ENCODE peak calls at places on chromosomes 6 and 20, in seven cellular contexts. One of them, this sample, is unnamed.

GRCh38 chr20:23235173-23236027 is 115.2 kb upstream of the NXT1 start:
- DNase-seq in cardiac fibroblast: peak
- DNase-seq in glutamatergic neuron: peak
- DNase-seq in bronchial epithelial cell: peak
- DNase-seq in astrocyte of the spinal cord: peak
- DNase-seq in breast epithelium: no peak
- DNase-seq in HFF-Myc: no peak
- DNase-seq in this sample: no peak

GRCh38 chr6:79193971-79194370 is 40.5 kb downstream of the HMGN3 start:
- DNase-seq in glutamatergic neuron: no peak
- DNase-seq in HFF-Myc: peak
- DNase-seq in astrocyte of the spinal cord: no peak
- DNase-seq in breast epithelium: no peak
- DNase-seq in bronchial epithelial cell: no peak
- DNase-seq in cardiac fibroblast: no peak
- DNase-seq in this sample: no peak

GRCh38 chr20:17721802-17722486 is 22.2 kb downstream of the BANF2 start:
- DNase-seq in astrocyte of the spinal cord: no peak
- DNase-seq in cardiac fibroblast: no peak
- DNase-seq in glutamatergic neuron: no peak
- DNase-seq in HFF-Myc: no peak
- DNase-seq in breast epithelium: no peak
- DNase-seq in bronchial epithelial cell: no peak
- DNase-seq in this sample: no peak

GRCh38 chr6:163820745-163821456 is 406.4 kb downstream of the QKI start:
- DNase-seq in HFF-Myc: no peak
- DNase-seq in glutamatergic neuron: peak
- DNase-seq in cardiac fibroblast: no peak
- DNase-seq in breast epithelium: no peak
- DNase-seq in bronchial epithelial cell: no peak
- DNase-seq in astrocyte of the spinal cord: no peak
- DNase-seq in this sample: no peak

GRCh38 chr20:4507288-4507719 is 214.4 kb upstream of the PRND start:
- DNase-seq in HFF-Myc: peak
- DNase-seq in cardiac fibroblast: peak
- DNase-seq in bronchial epithelial cell: peak
- DNase-seq in breast epithelium: no peak
- DNase-seq in astrocyte of the spinal cord: peak
- DNase-seq in glutamatergic neuron: no peak
- DNase-seq in this sample: no peak

GRCh38 chr6:170112583-170112860 is 178.4 kb downstream of the DLL1 start:
- DNase-seq in bronchial epithelial cell: no peak
- DNase-seq in breast epithelium: no peak
- DNase-seq in glutamatergic neuron: no peak
- DNase-seq in astrocyte of the spinal cord: no peak
- DNase-seq in cardiac fibroblast: no peak
- DNase-seq in HFF-Myc: no peak
- DNase-seq in this sample: no peak

GRCh38 chr20:17654649-17655285 is 27.3 kb downstream of the RRBP1 start:
- DNase-seq in bronchial epithelial cell: peak
- DNase-seq in breast epithelium: no peak
- DNase-seq in HFF-Myc: no peak
- DNase-seq in cardiac fibroblast: peak
- DNase-seq in astrocyte of the spinal cord: peak
- DNase-seq in glutamatergic neuron: peak
- DNase-seq in this sample: peak

GRCh38 chr6:3285732-3286131 is 27.0 kb downstream of the PSMG4 start:
- DNase-seq in bronchial epithelial cell: no peak
- DNase-seq in glutamatergic neuron: peak
- DNase-seq in cardiac fibroblast: no peak
- DNase-seq in HFF-Myc: no peak
- DNase-seq in breast epithelium: no peak
- DNase-seq in astrocyte of the spinal cord: no peak
- DNase-seq in this sample: no peak

GRCh38 chr20:63020681-63021080 is 13.9 kb upstream of the BHLHE23 start:
- DNase-seq in bronchial epithelial cell: no peak
- DNase-seq in breast epithelium: no peak
- DNase-seq in glutamatergic neuron: no peak
- DNase-seq in cardiac fibroblast: no peak
- DNase-seq in astrocyte of the spinal cord: no peak
- DNase-seq in HFF-Myc: no peak
- DNase-seq in this sample: no peak

GRCh38 chr6:93300661-93301060 is 118.7 kb downstream of the EPHA7 start:
- DNase-seq in HFF-Myc: no peak
- DNase-seq in glutamatergic neuron: no peak
- DNase-seq in cardiac fibroblast: no peak
- DNase-seq in bronchial epithelial cell: peak
- DNase-seq in astrocyte of the spinal cord: no peak
- DNase-seq in breast epithelium: no peak
- DNase-seq in this sample: no peak

GRCh38 chr6:96994660-96995059 is 70.1 kb downstream of the KLHL32 start:
- DNase-seq in glutamatergic neuron: no peak
- DNase-seq in bronchial epithelial cell: no peak
- DNase-seq in cardiac fibroblast: no peak
- DNase-seq in breast epithelium: no peak
- DNase-seq in astrocyte of the spinal cord: no peak
- DNase-seq in HFF-Myc: no peak
- DNase-seq in this sample: no peak

GRCh38 chr20:5145365-5146301 is 18.8 kb downstream of the CDS2 start:
- DNase-seq in cardiac fibroblast: peak
- DNase-seq in HFF-Myc: no peak
- DNase-seq in bronchial epithelial cell: no peak
- DNase-seq in astrocyte of the spinal cord: no peak
- DNase-seq in breast epithelium: no peak
- DNase-seq in glutamatergic neuron: no peak
- DNase-seq in this sample: no peak

GRCh38 chr6:148342146-148343027 is at the start of gene SASH1:
- DNase-seq in bronchial epithelial cell: peak
- DNase-seq in breast epithelium: peak
- DNase-seq in cardiac fibroblast: peak
- DNase-seq in astrocyte of the spinal cord: peak
- DNase-seq in HFF-Myc: no peak
- DNase-seq in glutamatergic neuron: peak
- DNase-seq in this sample: peak

GRCh38 chr6:140879861-140880260 is 1252.9 kb upstream of the GJE1 start:
- DNase-seq in breast epithelium: no peak
- DNase-seq in cardiac fibroblast: peak
- DNase-seq in HFF-Myc: no peak
- DNase-seq in glutamatergic neuron: no peak
- DNase-seq in astrocyte of the spinal cord: peak
- DNase-seq in bronchial epithelial cell: peak
- DNase-seq in this sample: no peak

GRCh38 chr6:125832396-125832795 is 41.6 kb downstream of the NCOA7 start:
- DNase-seq in cardiac fibroblast: no peak
- DNase-seq in astrocyte of the spinal cord: no peak
- DNase-seq in glutamatergic neuron: no peak
- DNase-seq in breast epithelium: no peak
- DNase-seq in bronchial epithelial cell: no peak
- DNase-seq in HFF-Myc: no peak
- DNase-seq in this sample: no peak

GRCh38 chr6:42338573-42339218 is 113.0 kb downstream of the TRERF1 start:
- DNase-seq in bronchial epithelial cell: peak
- DNase-seq in breast epithelium: no peak
- DNase-seq in glutamatergic neuron: no peak
- DNase-seq in astrocyte of the spinal cord: peak
- DNase-seq in HFF-Myc: peak
- DNase-seq in cardiac fibroblast: peak
- DNase-seq in this sample: no peak

GRCh38 chr6:6972456-6972855 is 135.3 kb upstream of the RREB1 start:
- DNase-seq in glutamatergic neuron: no peak
- DNase-seq in HFF-Myc: peak
- DNase-seq in breast epithelium: no peak
- DNase-seq in bronchial epithelial cell: peak
- DNase-seq in astrocyte of the spinal cord: peak
- DNase-seq in cardiac fibroblast: peak
- DNase-seq in this sample: no peak

GRCh38 chr6:12751694-12752304 is 35.2 kb downstream of the PHACTR1 start:
- DNase-seq in glutamatergic neuron: no peak
- DNase-seq in breast epithelium: no peak
- DNase-seq in astrocyte of the spinal cord: peak
- DNase-seq in bronchial epithelial cell: peak
- DNase-seq in cardiac fibroblast: peak
- DNase-seq in HFF-Myc: peak
- DNase-seq in this sample: peak

GRCh38 chr6:123655520-123656306 is 19.0 kb upstream of the TRDN start:
- DNase-seq in breast epithelium: no peak
- DNase-seq in cardiac fibroblast: no peak
- DNase-seq in bronchial epithelial cell: no peak
- DNase-seq in glutamatergic neuron: no peak
- DNase-seq in astrocyte of the spinal cord: peak
- DNase-seq in HFF-Myc: no peak
- DNase-seq in this sample: no peak

GRCh38 chr6:75199856-75200255 is 6.0 kb downstream of the COL12A1 start:
- DNase-seq in glutamatergic neuron: no peak
- DNase-seq in breast epithelium: no peak
- DNase-seq in HFF-Myc: no peak
- DNase-seq in cardiac fibroblast: no peak
- DNase-seq in bronchial epithelial cell: no peak
- DNase-seq in astrocyte of the spinal cord: peak
- DNase-seq in this sample: no peak

GRCh38 chr20:63032026-63032800 is 25.4 kb upstream of the BHLHE23 start:
- DNase-seq in breast epithelium: no peak
- DNase-seq in glutamatergic neuron: no peak
- DNase-seq in HFF-Myc: no peak
- DNase-seq in cardiac fibroblast: no peak
- DNase-seq in bronchial epithelial cell: no peak
- DNase-seq in astrocyte of the spinal cord: no peak
- DNase-seq in this sample: peak

DNA sequence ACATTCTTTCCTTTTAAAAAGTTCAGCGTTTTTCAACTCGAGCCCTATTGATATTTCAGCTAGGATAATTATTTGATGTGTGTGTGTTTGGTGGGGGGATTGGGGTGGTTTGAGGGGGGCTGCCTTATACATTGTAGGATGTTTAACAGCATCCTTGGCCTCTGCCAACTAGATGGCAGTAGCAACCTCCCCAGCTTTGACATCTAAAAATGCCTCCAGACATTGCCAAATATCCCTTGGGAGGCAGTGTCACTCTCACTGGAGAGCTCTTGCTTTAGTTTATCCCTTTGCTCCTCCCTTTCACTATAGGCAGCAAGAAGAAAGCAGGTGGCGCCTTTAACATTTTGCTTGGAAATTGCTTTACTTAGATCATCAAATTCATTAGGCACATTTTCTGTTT is 14.6 kb upstream of the TP53TG5 start:
- DNase-seq in bronchial epithelial cell: no peak
- DNase-seq in astrocyte of the spinal cord: no peak
- DNase-seq in glutamatergic neuron: no peak
- DNase-seq in cardiac fibroblast: no peak
- DNase-seq in breast epithelium: no peak
- DNase-seq in HFF-Myc: no peak
- DNase-seq in this sample: no peak
- TF ChIP-seq CTCF in bronchial epithelial cell: peak
- TF ChIP-seq CTCF in astrocyte of the spinal cord: no peak
- TF ChIP-seq CTCF in glutamatergic neuron: no peak
- TF ChIP-seq CTCF in cardiac fibroblast: no peak
- TF ChIP-seq CTCF in breast epithelium: no peak
- TF ChIP-seq CTCF in HFF-Myc: no peak
- TF ChIP-seq CTCF in this sample: no peak

GRCh38 chr6:34573567-34574183 is 17.5 kb upstream of the SPDEF start:
- DNase-seq in cardiac fibroblast: no peak
- DNase-seq in bronchial epithelial cell: no peak
- DNase-seq in breast epithelium: no peak
- DNase-seq in glutamatergic neuron: no peak
- DNase-seq in HFF-Myc: no peak
- DNase-seq in astrocyte of the spinal cord: no peak
- DNase-seq in this sample: no peak
- TF ChIP-seq CTCF in cardiac fibroblast: no peak
- TF ChIP-seq CTCF in bronchial epithelial cell: no peak
- TF ChIP-seq CTCF in breast epithelium: no peak
- TF ChIP-seq CTCF in glutamatergic neuron: no peak
- TF ChIP-seq CTCF in HFF-Myc: no peak
- TF ChIP-seq CTCF in astrocyte of the spinal cord: no peak
- TF ChIP-seq CTCF in this sample: no peak

GRCh38 chr6:129623008-129623732 is 86.8 kb downstream of the ARHGAP18 start:
- DNase-seq in HFF-Myc: no peak
- DNase-seq in cardiac fibroblast: no peak
- DNase-seq in astrocyte of the spinal cord: no peak
- DNase-seq in breast epithelium: no peak
- DNase-seq in glutamatergic neuron: no peak
- DNase-seq in bronchial epithelial cell: peak
- DNase-seq in this sample: no peak

GRCh38 chr6:129620234-129620610 is 89.8 kb downstream of the ARHGAP18 start:
- DNase-seq in astrocyte of the spinal cord: no peak
- DNase-seq in breast epithelium: no peak
- DNase-seq in bronchial epithelial cell: no peak
- DNase-seq in glutamatergic neuron: no peak
- DNase-seq in HFF-Myc: no peak
- DNase-seq in cardiac fibroblast: no peak
- DNase-seq in this sample: no peak

GRCh38 chr6:129624488-129624887 is 85.5 kb downstream of the ARHGAP18 start:
- DNase-seq in glutamatergic neuron: no peak
- DNase-seq in astrocyte of the spinal cord: no peak
- DNase-seq in bronchial epithelial cell: no peak
- DNase-seq in HFF-Myc: no peak
- DNase-seq in breast epithelium: no peak
- DNase-seq in cardiac fibroblast: no peak
- DNase-seq in this sample: no peak

GRCh38 chr6:129619579-129620233 is 90.3 kb downstream of the ARHGAP18 start:
- DNase-seq in HFF-Myc: no peak
- DNase-seq in astrocyte of the spinal cord: no peak
- DNase-seq in breast epithelium: no peak
- DNase-seq in cardiac fibroblast: no peak
- DNase-seq in glutamatergic neuron: no peak
- DNase-seq in bronchial epithelial cell: no peak
- DNase-seq in this sample: no peak

GRCh38 chr6:129621252-129621651 is 88.7 kb downstream of the ARHGAP18 start:
- DNase-seq in breast epithelium: no peak
- DNase-seq in HFF-Myc: no peak
- DNase-seq in astrocyte of the spinal cord: no peak
- DNase-seq in bronchial epithelial cell: no peak
- DNase-seq in glutamatergic neuron: no peak
- DNase-seq in cardiac fibroblast: no peak
- DNase-seq in this sample: no peak
- TF ChIP-seq CTCF in breast epithelium: no peak
- TF ChIP-seq CTCF in HFF-Myc: peak
- TF ChIP-seq CTCF in astrocyte of the spinal cord: peak
- TF ChIP-seq CTCF in bronchial epithelial cell: peak
- TF ChIP-seq CTCF in glutamatergic neuron: peak
- TF ChIP-seq CTCF in cardiac fibroblast: peak
- TF ChIP-seq CTCF in this sample: no peak

DNA sequence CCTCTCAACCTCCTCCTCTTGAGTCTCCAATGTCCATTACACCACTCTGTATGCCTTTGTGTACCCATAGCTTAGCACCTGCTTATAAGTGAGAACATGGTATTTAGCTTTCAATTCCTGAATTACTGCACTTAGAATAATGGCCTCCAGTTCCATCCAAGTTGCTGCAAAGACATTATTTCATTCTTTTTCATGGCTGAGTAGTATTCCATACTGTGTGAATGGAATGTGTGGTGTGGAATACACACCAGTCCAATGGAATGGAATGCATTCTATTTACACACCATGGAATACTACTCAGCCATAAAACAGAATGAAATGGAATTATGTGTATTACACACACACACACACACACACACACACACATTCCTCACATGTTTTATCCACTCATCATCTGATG is 116.1 kb downstream of the BACH2 start:
- DNase-seq in HFF-Myc: no peak
- DNase-seq in breast epithelium: no peak
- DNase-seq in cardiac fibroblast: no peak
- DNase-seq in astrocyte of the spinal cord: no peak
- DNase-seq in glutamatergic neuron: no peak
- DNase-seq in bronchial epithelial cell: no peak
- DNase-seq in this sample: no peak
- TF ChIP-seq CTCF in HFF-Myc: no peak
- TF ChIP-seq CTCF in breast epithelium: no peak
- TF ChIP-seq CTCF in cardiac fibroblast: no peak
- TF ChIP-seq CTCF in astrocyte of the spinal cord: no peak
- TF ChIP-seq CTCF in glutamatergic neuron: no peak
- TF ChIP-seq CTCF in bronchial epithelial cell: no peak
- TF ChIP-seq CTCF in this sample: no peak

This sample was measured in mesothelial cell of epicardium.